ENCODE peak calls at places on chromosome 18, in six cellular contexts. Z, W, U, F, S and M are unnamed samples.

GRCh38 chr18:68676913-68677312 is 38.0 kb downstream of the TMX3 start:
- DNase-seq in Z (no peak), W (no peak), U (no peak), F (no peak), S (no peak), M (peak)

GRCh38 chr18:136433-136832 is 21.9 kb upstream of the USP14 start:
- DNase-seq in Z (no peak), W (peak), U (peak), F (peak), S (no peak), M (no peak)

GRCh38 chr18:54280206-54280550 is 10.9 kb downstream of the POLI start:
- DNase-seq in Z (no peak), W (no peak), U (no peak), F (no peak), S (no peak), M (no peak)

GRCh38 chr18:40851014-40851429 is 1104.0 kb upstream of the PIK3C3 start:
- DNase-seq in Z (no peak), W (no peak), U (no peak), F (no peak), S (no peak), M (peak)

GRCh38 chr18:67421666-67422065 is 94.9 kb downstream of the DSEL start:
- DNase-seq in Z (no peak), W (no peak), U (no peak), F (no peak), S (no peak), M (no peak)

GRCh38 chr18:52427521-52428175 is 87.7 kb downstream of the DCC start:
- DNase-seq in Z (no peak), W (no peak), U (no peak), F (no peak), S (no peak), M (no peak)

GRCh38 chr18:44320619-44321460 is 359.8 kb upstream of the SETBP1 start:
- DNase-seq in Z (no peak), W (no peak), U (no peak), F (no peak), S (no peak), M (no peak)

GRCh38 chr18:79578396-79579260 is 101.0 kb upstream of the CTDP1 start:
- DNase-seq in Z (no peak), W (no peak), U (no peak), F (no peak), S (no peak), M (peak)

GRCh38 chr18:26233208-26233607 is 7.0 kb downstream of the TAF4B start:
- DNase-seq in Z (no peak), W (no peak), U (no peak), F (no peak), S (no peak), M (no peak)

GRCh38 chr18:55588001-55588875 is at the start of gene TCF4:
- DNase-seq in Z (peak), W (no peak), U (no peak), F (peak), S (peak), M (peak)

GRCh38 chr18:10560457-10561045 is 34.7 kb downstream of the NAPG start:
- DNase-seq in Z (peak), W (no peak), U (peak), F (peak), S (peak), M (peak)

GRCh38 chr18:3471141-3471648 is 21.2 kb downstream of the TGIF1 start:
- DNase-seq in Z (no peak), W (no peak), U (no peak), F (no peak), S (no peak), M (no peak)

GRCh38 chr18:9297007-9297393 is 37.6 kb upstream of the TWSG1 start:
- DNase-seq in Z (no peak), W (no peak), U (no peak), F (no peak), S (no peak), M (no peak)

GRCh38 chr18:75438891-75439290 is 11.4 kb upstream of the SMIM21 start:
- DNase-seq in Z (no peak), W (no peak), U (no peak), F (no peak), S (no peak), M (peak)

GRCh38 chr18:58569490-58569911 is 59.4 kb downstream of the ALPK2 start:
- DNase-seq in Z (no peak), W (no peak), U (no peak), F (no peak), S (no peak), M (peak)

GRCh38 chr18:58529714-58530354 is 99.1 kb downstream of the ALPK2 start:
- DNase-seq in Z (no peak), W (peak), U (peak), F (peak), S (peak), M (peak)

GRCh38 chr18:49638209-49638785 is 76.4 kb downstream of the LIPG start:
- DNase-seq in Z (no peak), W (no peak), U (no peak), F (no peak), S (no peak), M (no peak)

GRCh38 chr18:22467760-22468553 is 50.2 kb upstream of the CTAGE1 start:
- DNase-seq in Z (no peak), W (no peak), U (no peak), F (no peak), S (no peak), M (peak)

GRCh38 chr18:43875496-43875895 is 598.2 kb upstream of the SYT4 start:
- DNase-seq in Z (no peak), W (no peak), U (no peak), F (no peak), S (no peak), M (peak)

GRCh38 chr18:40437517-40437916 is 1517.5 kb upstream of the PIK3C3 start:
- DNase-seq in Z (no peak), W (no peak), U (no peak), F (no peak), S (no peak), M (no peak)

GRCh38 chr18:52237551-52237950 is 102.4 kb upstream of the DCC start:
- DNase-seq in Z (no peak), W (no peak), U (no peak), F (no peak), S (no peak), M (peak)

GRCh38 chr18:79385749-79386341 is 9.9 kb upstream of the NFATC1 start:
- DNase-seq in Z (no peak), W (no peak), U (no peak), F (no peak), S (no peak), M (no peak)

GRCh38 chr18:6628189-6628588 is 101.3 kb upstream of the ARHGAP28 start:
- DNase-seq in Z (peak), W (no peak), U (no peak), F (no peak), S (no peak), M (no peak)

GRCh38 chr18:7084080-7084765 is 33.4 kb downstream of the LAMA1 start:
- DNase-seq in Z (no peak), W (no peak), U (no peak), F (no peak), S (no peak), M (peak)

GRCh38 chr18:26089247-26090129 is 925 bp downstream of the SS18 start:
- DNase-seq in Z (no peak), W (no peak), U (no peak), F (peak), S (peak), M (peak)

GRCh38 chr18:79982736-79983135 is 5.6 kb downstream of the TXNL4A start:
- DNase-seq in Z (no peak), W (no peak), U (no peak), F (no peak), S (peak), M (peak)

GRCh38 chr18:9753863-9754262 is 45.8 kb downstream of the RAB31 start:
- DNase-seq in Z (no peak), W (no peak), U (no peak), F (no peak), S (no peak), M (peak)

GRCh38 chr18:63757541-63757940 is 17.7 kb upstream of the SERPINB7 start:
- DNase-seq in Z (no peak), W (no peak), U (no peak), F (no peak), S (no peak), M (no peak)

GRCh38 chr18:67893896-67894295 is 377.4 kb upstream of the DSEL start:
- DNase-seq in Z (no peak), W (no peak), U (no peak), F (no peak), S (no peak), M (no peak)

GRCh38 chr18:54557958-54558357 is 33.1 kb upstream of the DYNAP start:
- DNase-seq in Z (no peak), W (no peak), U (no peak), F (no peak), S (no peak), M (no peak)

GRCh38 chr18:79704631-79705030 is 25.0 kb downstream of the CTDP1 start:
- DNase-seq in Z (no peak), W (no peak), U (no peak), F (no peak), S (no peak), M (no peak)

GRCh38 chr18:47777626-47778025 is 152.8 kb downstream of the SMAD2 start:
- DNase-seq in Z (no peak), W (no peak), U (no peak), F (no peak), S (no peak), M (no peak)

GRCh38 chr18:41073372-41073954 is 881.6 kb upstream of the PIK3C3 start:
- DNase-seq in Z (no peak), W (no peak), U (no peak), F (no peak), S (no peak), M (peak)

GRCh38 chr18:60654298-60654697 is 281.7 kb upstream of the MC4R start:
- DNase-seq in Z (no peak), W (no peak), U (no peak), F (no peak), S (no peak), M (no peak)

GRCh38 chr18:60649816-60650215 is 277.2 kb upstream of the MC4R start:
- DNase-seq in Z (no peak), W (no peak), U (no peak), F (no peak), S (no peak), M (no peak)

GRCh38 chr18:60649107-60649506 is 276.5 kb upstream of the MC4R start:
- DNase-seq in Z (no peak), W (no peak), U (no peak), F (no peak), S (no peak), M (no peak)
- H3K27ac ChIP-seq in Z (no peak), W (no peak), U (no peak), F (no peak), S (no peak), M (no peak)

GRCh38 chr18:74292541-74292858 is 737 bp upstream of the CYB5A start:
- DNase-seq in Z (no peak), W (no peak), U (no peak), F (no peak), S (no peak), M (no peak)

GRCh38 chr18:74289137-74289536 is 2.6 kb downstream of the CYB5A start:
- DNase-seq in Z (no peak), W (no peak), U (no peak), F (no peak), S (no peak), M (peak)

GRCh38 chr18:74289946-74290478 is 1.8 kb downstream of the CYB5A start:
- DNase-seq in Z (no peak), W (no peak), U (no peak), F (no peak), S (no peak), M (no peak)

GRCh38 chr18:74291771-74292540 is at the start of gene CYB5A:
- DNase-seq in Z (peak), W (peak), U (peak), F (peak), S (peak), M (peak)

DNA sequence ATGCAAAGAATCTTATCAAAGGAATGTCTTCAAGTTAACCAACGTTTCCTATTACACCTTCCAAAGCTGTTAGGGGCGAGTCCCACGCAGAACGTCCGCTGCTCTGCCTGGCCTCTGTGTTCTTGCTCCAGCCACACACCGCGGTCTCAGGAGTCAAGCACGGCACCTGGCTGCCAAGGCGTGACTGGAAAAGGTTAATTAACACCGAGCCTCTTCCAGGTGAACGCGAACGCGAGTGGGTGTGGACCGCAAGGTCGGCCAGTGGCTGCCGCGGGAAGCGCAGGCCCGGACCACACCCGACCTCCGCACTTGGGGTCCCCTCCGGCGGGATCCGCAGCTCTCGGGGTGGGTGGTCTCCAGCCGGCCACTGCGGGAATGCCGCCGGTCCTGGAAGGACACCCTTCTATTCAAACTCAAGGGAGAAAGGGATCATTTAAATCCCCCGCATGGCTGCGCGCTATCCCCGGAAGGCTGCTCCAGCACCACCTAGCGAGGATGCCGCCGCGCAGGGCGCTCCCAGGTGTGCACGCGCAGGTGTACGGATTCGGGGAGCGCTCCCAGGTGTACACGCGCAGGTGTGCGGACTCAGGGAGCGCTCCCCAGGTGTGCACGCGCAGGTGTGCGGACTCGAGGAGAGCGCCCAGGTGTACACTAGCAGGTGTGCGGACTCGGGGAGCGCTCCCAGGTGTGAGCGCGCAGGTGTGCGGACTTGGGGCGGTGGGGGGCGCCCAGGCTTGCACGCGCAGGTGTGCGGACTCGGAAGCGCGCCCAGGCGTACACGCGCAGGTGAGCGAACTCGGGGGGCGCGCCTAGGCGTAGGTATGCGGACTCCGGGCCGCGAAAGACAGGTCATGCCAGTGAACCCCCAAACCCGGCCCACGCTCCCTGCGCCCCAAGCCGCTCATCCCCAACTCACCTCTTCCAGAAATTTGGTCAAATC is 662 bp downstream of the CYB5A start:
- DNase-seq in Z (peak), W (no peak), U (peak), F (peak), S (no peak), M (no peak)
- H3K27ac ChIP-seq in Z (peak), W (peak), U (peak), F (peak), S (peak), M (no peak)

GRCh38 chr18:11736656-11737055 is 47.6 kb downstream of the GNAL start:
- DNase-seq in Z (no peak), W (no peak), U (no peak), F (no peak), S (no peak), M (peak)

GRCh38 chr18:11741505-11742145 is 52.6 kb downstream of the GNAL start:
- DNase-seq in Z (no peak), W (no peak), U (no peak), F (no peak), S (peak), M (peak)

GRCh38 chr18:11739893-11740292 is 50.8 kb downstream of the GNAL start:
- DNase-seq in Z (no peak), W (no peak), U (no peak), F (no peak), S (no peak), M (no peak)
- H3K27ac ChIP-seq in Z (no peak), W (no peak), U (no peak), F (no peak), S (no peak), M (no peak)

GRCh38 chr18:36187826-36188721 is 777 bp downstream of the MOCOS start:
- DNase-seq in Z (peak), W (no peak), U (no peak), F (no peak), S (no peak), M (peak)
- H3K27ac ChIP-seq in Z (no peak), W (no peak), U (no peak), F (peak), S (no peak), M (peak)

GRCh38 chr18:31722369-31722957 is 38.1 kb upstream of the B4GALT6 start:
- DNase-seq in Z (peak), W (no peak), U (peak), F (peak), S (peak), M (peak)

GRCh38 chr18:31721596-31721995 is 37.2 kb upstream of the B4GALT6 start:
- DNase-seq in Z (no peak), W (no peak), U (no peak), F (no peak), S (no peak), M (no peak)

GRCh38 chr18:31720867-31721266 is 36.5 kb upstream of the B4GALT6 start:
- DNase-seq in Z (no peak), W (no peak), U (no peak), F (no peak), S (no peak), M (peak)

GRCh38 chr18:31723998-31724711 is 36.5 kb downstream of the SLC25A52 start:
- DNase-seq in Z (peak), W (no peak), U (no peak), F (no peak), S (no peak), M (peak)

DNA sequence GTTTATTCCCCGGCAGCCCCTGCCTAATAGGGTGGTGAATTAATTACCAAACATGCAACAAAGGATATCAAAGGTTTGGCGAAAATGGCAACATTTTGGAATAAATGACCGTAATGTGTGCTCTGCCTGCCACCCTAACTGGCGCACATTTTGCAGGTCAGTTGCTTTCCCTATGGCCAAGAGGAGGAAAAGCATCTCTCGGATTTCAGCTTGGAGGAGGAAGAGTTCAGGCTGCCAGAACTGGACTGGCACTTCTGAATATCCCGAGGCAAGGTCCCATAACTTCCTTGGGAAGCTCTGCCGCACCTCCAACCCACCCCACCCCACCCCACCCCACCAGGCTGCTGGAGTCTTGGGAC is 37.1 kb downstream of the SLC25A52 start:
- DNase-seq in Z (no peak), W (no peak), U (no peak), F (no peak), S (no peak), M (no peak)
- H3K27ac ChIP-seq in Z (no peak), W (no peak), U (no peak), F (no peak), S (no peak), M (no peak)

GRCh38 chr18:8176105-8176504 is 433.1 kb upstream of the RAB12 start:
- DNase-seq in Z (no peak), W (no peak), U (no peak), F (no peak), S (no peak), M (no peak)
- H3K27ac ChIP-seq in Z (no peak), W (no peak), U (no peak), F (no peak), S (no peak), M (no peak)

DNA sequence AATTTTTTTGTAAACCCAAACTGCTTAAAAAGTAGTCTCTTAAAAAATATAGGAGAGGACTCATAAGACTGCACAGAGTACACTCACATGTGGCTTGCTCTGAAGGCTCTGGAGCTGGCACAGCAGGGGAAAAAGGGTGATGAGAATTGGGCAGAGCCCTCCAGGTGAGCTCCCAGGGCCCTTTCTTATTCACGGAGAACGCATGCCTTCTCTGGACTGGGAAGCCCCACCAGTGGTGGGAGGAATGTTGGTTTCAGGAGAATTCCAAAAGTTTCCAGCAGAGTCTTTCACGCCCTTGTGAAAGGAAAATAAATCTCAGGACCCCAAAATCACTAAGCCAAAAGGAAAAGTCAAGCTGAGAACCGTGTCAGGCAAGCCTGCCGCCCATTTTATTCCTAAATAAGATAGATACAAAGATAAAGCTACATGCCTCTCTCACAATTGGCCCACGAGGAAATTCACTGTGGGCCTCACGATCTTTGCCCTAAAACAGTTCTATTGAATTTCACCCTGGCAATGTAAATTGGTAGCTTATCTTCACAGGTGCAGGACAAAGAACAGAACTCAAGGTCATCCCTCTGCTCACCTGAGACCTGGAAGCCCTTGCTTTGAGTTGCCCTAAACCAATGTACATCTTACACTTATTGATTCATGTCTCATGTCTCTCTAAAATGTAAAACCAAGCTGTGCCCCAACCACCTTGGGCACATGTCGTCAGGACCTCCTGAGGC is 15.5 kb upstream of the MC5R start:
- DNase-seq in Z (no peak), W (no peak), U (no peak), F (no peak), S (no peak), M (no peak)
- H3K27ac ChIP-seq in Z (no peak), W (no peak), U (no peak), F (no peak), S (no peak), M (no peak)

DNA sequence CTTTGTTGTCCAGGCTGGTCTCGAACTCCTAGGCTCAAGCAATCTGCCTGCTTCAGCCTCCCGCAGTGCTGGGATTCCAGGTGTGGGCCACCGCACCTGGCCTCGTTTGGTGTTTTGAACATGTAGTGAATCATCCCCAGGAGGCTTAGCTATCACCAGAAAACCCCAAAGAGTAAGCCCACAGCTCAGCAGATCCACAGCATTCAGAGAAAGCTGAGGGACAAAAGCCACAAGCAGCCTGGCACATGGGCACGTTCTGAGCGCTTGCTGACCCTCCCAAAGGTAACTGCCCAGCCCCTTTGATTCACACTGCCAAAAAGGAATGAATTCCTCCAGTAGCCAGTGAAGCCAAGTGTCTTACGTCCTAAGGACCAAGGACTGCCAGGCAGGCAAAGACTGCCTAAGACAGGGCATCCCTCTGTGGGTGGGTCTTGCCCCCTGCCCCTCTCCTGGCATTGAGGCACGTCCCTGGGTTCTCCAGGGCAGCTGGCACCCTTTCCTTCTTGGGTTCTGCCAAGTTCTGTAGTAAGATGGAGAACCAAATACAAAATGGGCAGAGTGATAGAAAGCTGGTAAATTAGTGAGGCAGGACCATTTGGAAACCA is 31.7 kb downstream of the MBP start:
- DNase-seq in Z (no peak), W (peak), U (no peak), F (no peak), S (no peak), M (peak)
- H3K27ac ChIP-seq in Z (peak), W (peak), U (peak), F (peak), S (no peak), M (peak)

GRCh38 chr18:24209558-24209957 is 70.7 kb downstream of the CABYR start:
- DNase-seq in Z (no peak), W (no peak), U (no peak), F (no peak), S (no peak), M (no peak)
- H3K27ac ChIP-seq in Z (no peak), W (no peak), U (no peak), F (no peak), S (peak), M (no peak)